ENCODE peak calls at places on chromosomes 12 and 14, in nine cellular contexts. One of them, this sample, is unnamed.
A peak's percentile ranks its signal among the peaks of the same experiment; 100 is the strongest.

GRCh38 chr12:92676710-92677109 is 26.1 kb upstream of the PLEKHG7 start:
- DNase-seq in HCT116: no peak
- DNase-seq in SK-N-SH: no peak
- DNase-seq in MM.1S: peak; percentile 38
- DNase-seq in OCI-LY7: no peak
- DNase-seq in PC-3: no peak
- DNase-seq in GM23248: no peak
- DNase-seq in neural progenitor cell: no peak
- DNase-seq in GM23338: no peak
- DNase-seq in this sample: no peak

GRCh38 chr12:76738824-76739579 is 24.9 kb upstream of the ZDHHC17 start:
- DNase-seq in HCT116: no peak
- DNase-seq in SK-N-SH: no peak
- DNase-seq in MM.1S: no peak
- DNase-seq in OCI-LY7: peak; percentile 9
- DNase-seq in PC-3: no peak
- DNase-seq in GM23248: no peak
- DNase-seq in neural progenitor cell: no peak
- DNase-seq in GM23338: peak; percentile 19
- DNase-seq in this sample: no peak

GRCh38 chr12:96227365-96228106 is 33.4 kb downstream of the ELK3 start:
- DNase-seq in HCT116: no peak
- DNase-seq in SK-N-SH: no peak
- DNase-seq in MM.1S: no peak
- DNase-seq in OCI-LY7: no peak
- DNase-seq in PC-3: no peak
- DNase-seq in GM23248: no peak
- DNase-seq in neural progenitor cell: no peak
- DNase-seq in GM23338: no peak
- DNase-seq in this sample: no peak

GRCh38 chr12:4104722-4105244 is 168.8 kb upstream of the CCND2 start:
- DNase-seq in HCT116: no peak
- DNase-seq in SK-N-SH: no peak
- DNase-seq in MM.1S: no peak
- DNase-seq in OCI-LY7: no peak
- DNase-seq in PC-3: no peak
- DNase-seq in GM23248: no peak
- DNase-seq in neural progenitor cell: no peak
- DNase-seq in GM23338: no peak
- DNase-seq in this sample: no peak

GRCh38 chr12:124428792-124429281 is 133.9 kb downstream of the RFLNA start:
- DNase-seq in HCT116: no peak
- DNase-seq in SK-N-SH: peak; percentile 81
- DNase-seq in MM.1S: no peak
- DNase-seq in OCI-LY7: no peak
- DNase-seq in PC-3: no peak
- DNase-seq in GM23248: peak; percentile 59
- DNase-seq in neural progenitor cell: no peak
- DNase-seq in GM23338: no peak
- DNase-seq in this sample: no peak

GRCh38 chr12:123006977-123007376 is 26.5 kb downstream of the ARL6IP4 start:
- DNase-seq in HCT116: no peak
- DNase-seq in SK-N-SH: no peak
- DNase-seq in MM.1S: no peak
- DNase-seq in OCI-LY7: no peak
- DNase-seq in PC-3: no peak
- DNase-seq in GM23248: peak; percentile 38
- DNase-seq in neural progenitor cell: no peak
- DNase-seq in GM23338: no peak
- DNase-seq in this sample: no peak

GRCh38 chr14:52840916-52841315 is 49.5 kb upstream of the GNPNAT1 start:
- DNase-seq in HCT116: no peak
- DNase-seq in SK-N-SH: no peak
- DNase-seq in MM.1S: no peak
- DNase-seq in OCI-LY7: no peak
- DNase-seq in PC-3: peak; percentile 72
- DNase-seq in GM23248: peak; percentile 95
- DNase-seq in neural progenitor cell: no peak
- DNase-seq in GM23338: no peak
- DNase-seq in this sample: peak; percentile 13

GRCh38 chr12:48716168-48716492 is 377 bp downstream of the CCNT1 start:
- DNase-seq in HCT116: no peak
- DNase-seq in SK-N-SH: no peak
- DNase-seq in MM.1S: no peak
- DNase-seq in OCI-LY7: no peak
- DNase-seq in PC-3: no peak
- DNase-seq in GM23248: no peak
- DNase-seq in neural progenitor cell: no peak
- DNase-seq in GM23338: no peak
- DNase-seq in this sample: no peak

GRCh38 chr12:23361971-23362370 is 587.5 kb downstream of the SOX5 start:
- DNase-seq in HCT116: no peak
- DNase-seq in SK-N-SH: no peak
- DNase-seq in MM.1S: no peak
- DNase-seq in OCI-LY7: no peak
- DNase-seq in PC-3: no peak
- DNase-seq in GM23248: no peak
- DNase-seq in neural progenitor cell: peak; percentile 3
- DNase-seq in GM23338: peak; percentile 41
- DNase-seq in this sample: no peak

GRCh38 chr12:58931518-58931917 is 11.2 kb upstream of the LRIG3 start:
- DNase-seq in HCT116: no peak
- DNase-seq in SK-N-SH: no peak
- DNase-seq in MM.1S: no peak
- DNase-seq in OCI-LY7: no peak
- DNase-seq in PC-3: no peak
- DNase-seq in GM23248: no peak
- DNase-seq in neural progenitor cell: no peak
- DNase-seq in GM23338: peak; percentile 40
- DNase-seq in this sample: no peak

GRCh38 chr14:23627961-23628360 is 8.2 kb upstream of the DHRS2 start:
- DNase-seq in HCT116: no peak
- DNase-seq in SK-N-SH: no peak
- DNase-seq in MM.1S: no peak
- DNase-seq in OCI-LY7: no peak
- DNase-seq in PC-3: no peak
- DNase-seq in GM23248: peak; percentile 31
- DNase-seq in neural progenitor cell: no peak
- DNase-seq in GM23338: no peak
- DNase-seq in this sample: no peak

GRCh38 chr14:88130057-88130432 is 125.1 kb downstream of the GPR65 start:
- DNase-seq in HCT116: no peak
- DNase-seq in SK-N-SH: no peak
- DNase-seq in MM.1S: no peak
- DNase-seq in OCI-LY7: no peak
- DNase-seq in PC-3: no peak
- DNase-seq in GM23248: no peak
- DNase-seq in neural progenitor cell: no peak
- DNase-seq in GM23338: no peak
- DNase-seq in this sample: no peak

DNA sequence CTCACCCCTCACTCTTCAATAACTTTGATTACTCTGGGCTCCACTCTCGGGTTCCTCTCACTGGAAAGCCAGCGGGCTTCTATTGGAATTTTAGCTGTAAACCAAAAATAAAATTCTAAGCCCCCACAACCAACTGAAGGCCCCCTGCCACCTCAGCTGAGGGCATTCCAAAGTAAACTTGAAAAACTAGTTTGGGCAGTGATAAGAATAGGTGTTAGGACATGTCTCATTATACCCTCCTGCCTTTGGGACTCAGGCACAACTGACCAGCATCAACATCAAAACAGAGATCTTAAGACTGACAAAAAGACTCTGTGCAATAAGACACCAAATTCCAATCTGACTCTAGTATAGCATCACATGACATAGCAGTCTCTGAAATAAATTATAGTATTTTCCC is 11.9 kb upstream of the TSPAN9 start:
- DNase-seq in HCT116: no peak
- DNase-seq in SK-N-SH: no peak
- DNase-seq in MM.1S: no peak
- DNase-seq in OCI-LY7: no peak
- DNase-seq in PC-3: no peak
- DNase-seq in GM23248: no peak
- DNase-seq in neural progenitor cell: no peak
- DNase-seq in GM23338: no peak
- DNase-seq in this sample: no peak
- H3K4me1 ChIP-seq in HCT116: peaks cover 10% of the 10 kb centered on the region
- H3K4me1 ChIP-seq in SK-N-SH: no peaks in the 10 kb centered on the region
- H3K4me1 ChIP-seq in MM.1S: no peaks in the 10 kb centered on the region
- H3K4me1 ChIP-seq in OCI-LY7: no peaks in the 10 kb centered on the region
- H3K4me1 ChIP-seq in PC-3: no peaks in the 10 kb centered on the region
- H3K4me1 ChIP-seq in GM23248: peaks cover 8% of the 10 kb centered on the region
- H3K4me1 ChIP-seq in neural progenitor cell: no peaks in the 10 kb centered on the region
- H3K4me1 ChIP-seq in GM23338: peaks cover 10% of the 10 kb centered on the region
- H3K4me1 ChIP-seq in this sample: peaks cover 8% of the 10 kb centered on the region

DNA sequence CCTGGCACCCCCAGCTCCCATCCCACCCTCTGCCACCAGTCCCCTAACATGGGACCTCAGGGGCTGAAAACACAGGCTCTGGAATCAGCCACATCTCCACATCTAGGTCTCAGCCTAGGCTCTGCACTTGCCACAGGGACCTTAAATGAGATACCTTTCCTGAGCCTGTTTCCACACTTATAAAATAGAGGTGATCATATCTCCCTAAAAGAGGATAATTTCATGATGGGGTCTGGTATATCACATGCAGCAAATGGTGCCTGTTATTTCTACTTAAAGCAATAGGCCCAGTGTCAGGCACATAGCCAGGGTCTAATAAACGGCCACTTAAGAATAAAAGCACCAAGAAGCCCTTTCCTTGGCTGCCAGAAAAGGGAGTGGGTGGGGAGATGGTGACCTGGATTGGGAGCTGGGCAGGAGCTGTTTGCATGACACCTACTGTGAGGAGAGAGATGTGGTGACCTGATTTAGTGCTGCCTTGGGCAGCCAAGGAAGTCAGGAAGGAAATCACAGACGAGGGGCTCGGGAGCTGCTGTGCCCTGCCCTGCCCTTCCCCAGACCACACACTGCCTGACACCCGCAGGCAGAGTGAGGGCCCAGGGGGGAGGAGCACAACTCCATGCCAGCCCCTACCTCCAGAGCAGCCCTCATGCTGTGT is 71.2 kb downstream of the IRF2BPL start:
- DNase-seq in HCT116: no peak
- DNase-seq in SK-N-SH: peak; percentile 64
- DNase-seq in MM.1S: no peak
- DNase-seq in OCI-LY7: no peak
- DNase-seq in PC-3: no peak
- DNase-seq in GM23248: peak; percentile 28
- DNase-seq in neural progenitor cell: no peak
- DNase-seq in GM23338: no peak
- DNase-seq in this sample: no peak
- H3K4me3 ChIP-seq in HCT116: peak overlapping the region; percentile 52
- H3K4me3 ChIP-seq in SK-N-SH: no peak overlapping the region
- H3K4me3 ChIP-seq in MM.1S: no peak overlapping the region
- H3K4me3 ChIP-seq in OCI-LY7: peak overlapping the region; percentile 60
- H3K4me3 ChIP-seq in PC-3: no peak overlapping the region
- H3K4me3 ChIP-seq in GM23248: no peak overlapping the region
- H3K4me3 ChIP-seq in neural progenitor cell: no peak overlapping the region
- H3K4me3 ChIP-seq in GM23338: peak overlapping the region; percentile 42
- H3K4me3 ChIP-seq in this sample: no peak overlapping the region

DNA sequence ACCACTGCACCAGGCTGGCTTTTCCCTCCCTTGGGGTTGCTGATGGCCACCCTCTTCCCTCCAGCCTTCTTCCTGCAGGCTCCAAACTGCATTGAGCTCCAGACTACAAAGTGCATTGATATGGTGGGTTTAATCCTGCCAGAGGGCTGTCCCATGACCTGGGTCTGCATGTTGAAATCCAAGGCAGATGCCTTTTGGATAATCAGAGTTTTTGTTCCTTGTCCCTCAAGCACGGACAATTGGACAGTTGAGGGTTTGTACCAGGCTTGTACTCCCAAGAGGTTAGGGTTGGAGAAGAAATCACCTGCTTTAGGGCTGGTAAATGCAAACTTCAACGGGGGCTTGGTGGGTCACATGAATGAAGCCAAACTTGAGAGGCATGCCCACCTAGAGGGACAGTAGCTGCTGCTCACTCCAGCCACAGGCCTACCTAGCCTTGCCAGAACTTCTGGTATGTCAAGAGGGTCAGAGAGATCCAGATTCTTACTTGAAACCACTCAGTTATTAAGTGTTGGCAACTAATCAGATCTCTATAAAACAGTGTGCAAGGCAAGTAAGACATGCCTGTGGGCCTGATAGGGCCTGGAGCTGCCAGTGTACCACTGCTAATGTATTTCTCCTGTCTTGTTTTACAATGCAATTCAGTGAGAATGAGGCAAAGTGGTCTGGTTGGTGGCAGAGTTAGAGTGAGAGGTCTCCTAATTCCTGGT is 21.7 kb upstream of the KRT83 start:
- DNase-seq in HCT116: no peak
- DNase-seq in SK-N-SH: no peak
- DNase-seq in MM.1S: no peak
- DNase-seq in OCI-LY7: no peak
- DNase-seq in PC-3: no peak
- DNase-seq in GM23248: no peak
- DNase-seq in neural progenitor cell: no peak
- DNase-seq in GM23338: no peak
- DNase-seq in this sample: no peak
- TF ChIP-seq EZH2phosphoT487 in HCT116: no peak
- TF ChIP-seq EZH2phosphoT487 in SK-N-SH: no peak
- TF ChIP-seq EZH2phosphoT487 in MM.1S: no peak
- TF ChIP-seq EZH2phosphoT487 in OCI-LY7: no peak
- TF ChIP-seq EZH2phosphoT487 in PC-3: no peak
- TF ChIP-seq EZH2phosphoT487 in GM23248: no peak
- TF ChIP-seq EZH2phosphoT487 in neural progenitor cell: no peak
- TF ChIP-seq EZH2phosphoT487 in GM23338: no peak
- TF ChIP-seq EZH2phosphoT487 in this sample: no peak

GRCh38 chr12:108237272-108237671 is 101.8 kb downstream of the CMKLR1 start:
- DNase-seq in HCT116: peak; percentile 40
- DNase-seq in SK-N-SH: no peak
- DNase-seq in MM.1S: no peak
- DNase-seq in OCI-LY7: no peak
- DNase-seq in PC-3: peak; percentile 53
- DNase-seq in GM23248: no peak
- DNase-seq in neural progenitor cell: peak; percentile 18
- DNase-seq in GM23338: peak; percentile 72
- DNase-seq in this sample: no peak

GRCh38 chr12:108234155-108234554 is 105.0 kb downstream of the CMKLR1 start:
- DNase-seq in HCT116: no peak
- DNase-seq in SK-N-SH: peak; percentile 58
- DNase-seq in MM.1S: no peak
- DNase-seq in OCI-LY7: no peak
- DNase-seq in PC-3: no peak
- DNase-seq in GM23248: peak; percentile 40
- DNase-seq in neural progenitor cell: no peak
- DNase-seq in GM23338: no peak
- DNase-seq in this sample: no peak

GRCh38 chr12:108232565-108232964 is 103.5 kb downstream of the WSCD2 start:
- DNase-seq in HCT116: peak; percentile 6
- DNase-seq in SK-N-SH: no peak
- DNase-seq in MM.1S: no peak
- DNase-seq in OCI-LY7: no peak
- DNase-seq in PC-3: peak; percentile 19
- DNase-seq in GM23248: no peak
- DNase-seq in neural progenitor cell: no peak
- DNase-seq in GM23338: no peak
- DNase-seq in this sample: no peak

GRCh38 chr12:108236366-108236765 is 102.7 kb downstream of the CMKLR1 start:
- DNase-seq in HCT116: no peak
- DNase-seq in SK-N-SH: no peak
- DNase-seq in MM.1S: no peak
- DNase-seq in OCI-LY7: no peak
- DNase-seq in PC-3: no peak
- DNase-seq in GM23248: no peak
- DNase-seq in neural progenitor cell: no peak
- DNase-seq in GM23338: no peak
- DNase-seq in this sample: no peak

GRCh38 chr12:108235231-108235959 is 103.7 kb downstream of the CMKLR1 start:
- DNase-seq in HCT116: no peak
- DNase-seq in SK-N-SH: no peak
- DNase-seq in MM.1S: no peak
- DNase-seq in OCI-LY7: no peak
- DNase-seq in PC-3: no peak
- DNase-seq in GM23248: no peak
- DNase-seq in neural progenitor cell: peak; percentile 24
- DNase-seq in GM23338: peak; percentile 54
- DNase-seq in this sample: no peak
- H3K4me1 ChIP-seq in HCT116: no peaks in the 10 kb centered on the region
- H3K4me1 ChIP-seq in SK-N-SH: peaks cover 16% of the 10 kb centered on the region
- H3K4me1 ChIP-seq in MM.1S: no peaks in the 10 kb centered on the region
- H3K4me1 ChIP-seq in OCI-LY7: no peaks in the 10 kb centered on the region
- H3K4me1 ChIP-seq in PC-3: no peaks in the 10 kb centered on the region
- H3K4me1 ChIP-seq in GM23248: no peaks in the 10 kb centered on the region
- H3K4me1 ChIP-seq in neural progenitor cell: peaks cover 9% of the 10 kb centered on the region
- H3K4me1 ChIP-seq in GM23338: peaks cover 16% of the 10 kb centered on the region
- H3K4me1 ChIP-seq in this sample: no peaks in the 10 kb centered on the region

This sample was measured in hepatocyte.